ENCODE peak calls at places on chromosome 19, in six cellular contexts. X is prostate gland, P is endothelial cell of umbilical vein, K is transverse colon, G is lower leg skin, O is stomach. I is an unnamed sample.

GRCh38 chr19:18479964-18480723 is 41.7 kb downstream of the ELL start:
- DNase-seq in P (peak; percentile 33), X (no peak), G (peak; percentile 96), O (peak; percentile 49), K (peak; percentile 68), I (peak; percentile 83)

GRCh38 chr19:677201-677600 is 1.0 kb downstream of the FSTL3 start:
- DNase-seq in O (peak; percentile 43), X (no peak), K (peak; percentile 63), G (peak; percentile 96), P (peak; percentile 51), I (peak; percentile 94)

GRCh38 chr19:47232422-47233211 is 1.6 kb upstream of the BBC3 start:
- DNase-seq in X (peak; percentile 65), P (peak; percentile 86), K (peak; percentile 46), G (no peak), O (no peak), I (peak; percentile 62)

GRCh38 chr19:15631817-15632216 is 8.9 kb upstream of the CYP4F3 start:
- DNase-seq in K (peak; percentile 26), X (no peak), P (no peak), O (no peak), G (no peak), I (peak; percentile 22)

GRCh38 chr19:46125447-46125846 is 959 bp upstream of the IGFL3 start:
- DNase-seq in O (no peak), K (no peak), G (no peak), X (no peak), P (no peak), I (no peak)

GRCh38 chr19:35887197-35887596 is 13.1 kb downstream of the NFKBID start:
- DNase-seq in G (no peak), O (no peak), P (no peak), K (no peak), X (no peak), I (no peak)

GRCh38 chr19:51473009-51473707 is 5.2 kb upstream of the CEACAM18 start:
- DNase-seq in G (peak; percentile 94), O (peak; percentile 86), X (peak; percentile 75), K (peak; percentile 78), P (peak; percentile 61), I (peak; percentile 91)

GRCh38 chr19:3950871-3951861 is 18.3 kb downstream of the NMRK2 start:
- DNase-seq in P (no peak), G (no peak), K (no peak), X (no peak), O (no peak), I (no peak)

GRCh38 chr19:39372047-39372802 is 18.7 kb downstream of the PAF1 start:
- DNase-seq in K (peak; percentile 57), P (peak; percentile 75), G (peak; percentile 95), X (peak; percentile 70), O (peak; percentile 52), I (peak; percentile 77)

GRCh38 chr19:54388001-54388802 is 23.5 kb upstream of the LAIR1 start:
- DNase-seq in P (peak; percentile 26), G (no peak), K (peak; percentile 27), O (no peak), X (no peak), I (no peak)

GRCh38 chr19:18865973-18866799 is 29.8 kb downstream of the CERS1 start:
- DNase-seq in X (peak; percentile 46), O (peak; percentile 67), P (peak; percentile 60), G (no peak), K (peak; percentile 62), I (peak; percentile 64)

GRCh38 chr19:8938576-8938975 is 71.6 kb downstream of the MUC16 start:
- DNase-seq in O (no peak), X (no peak), G (peak; percentile 46), P (no peak), K (no peak), I (no peak)

GRCh38 chr19:53874384-53874995 is 6.8 kb downstream of the MYADM start:
- DNase-seq in P (no peak), O (no peak), X (no peak), G (no peak), K (no peak), I (no peak)

GRCh38 chr19:48481191-48481500 is 12.0 kb downstream of the CYTH2 start:
- DNase-seq in K (no peak), P (no peak), G (no peak), X (no peak), O (no peak), I (no peak)

GRCh38 chr19:48479686-48480085 is 10.5 kb downstream of the CYTH2 start:
- DNase-seq in O (no peak), P (no peak), G (no peak), X (no peak), K (no peak), I (no peak)

GRCh38 chr19:48481846-48482639 is 12.9 kb downstream of the CYTH2 start:
- DNase-seq in K (no peak), O (no peak), X (no peak), P (no peak), G (no peak), I (no peak)

GRCh38 chr19:48480151-48480475 is 10.9 kb downstream of the CYTH2 start:
- DNase-seq in O (peak; percentile 49), K (peak; percentile 57), G (peak; percentile 95), P (peak; percentile 35), X (peak; percentile 68), I (peak; percentile 32)

DNA sequence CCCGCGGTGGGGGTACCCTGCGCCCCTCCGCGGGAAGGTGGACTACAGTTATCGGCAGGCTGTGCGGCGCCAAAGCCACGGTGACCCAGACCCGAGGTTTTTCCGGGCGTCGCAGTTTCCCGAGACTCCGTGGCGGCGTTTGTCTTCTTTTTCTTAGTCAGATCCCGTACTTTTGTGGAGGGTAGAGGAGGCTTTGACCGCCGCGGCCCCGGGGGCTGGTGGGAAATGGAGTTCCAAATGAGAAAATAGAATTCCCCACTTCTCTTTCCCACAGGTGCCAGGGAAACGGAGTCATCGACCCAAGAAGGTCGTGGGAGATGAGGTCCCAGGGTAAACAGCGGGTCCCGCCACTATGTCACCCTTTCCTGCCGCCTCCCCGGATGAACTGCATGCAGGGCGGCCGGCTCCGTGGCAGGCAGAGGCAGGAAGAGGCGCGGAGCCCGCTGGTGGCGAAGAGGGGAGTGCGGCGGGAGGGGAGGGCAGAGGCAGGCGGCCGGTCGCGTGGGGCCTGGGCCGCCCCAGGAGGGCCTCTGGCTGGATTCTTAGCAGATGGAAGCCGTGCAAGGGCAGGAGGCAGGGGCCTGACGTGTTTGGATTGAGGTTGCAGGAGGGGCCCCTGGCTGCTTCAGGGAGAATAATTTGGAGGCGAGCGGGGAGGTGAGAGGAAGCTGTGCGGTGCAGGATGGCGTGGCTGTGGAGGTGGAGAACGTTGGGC is 11.5 kb downstream of the CYTH2 start:
- DNase-seq in G (peak; percentile 92), K (peak; percentile 55), X (no peak), O (no peak), P (peak; percentile 52), I (no peak)
- TF ChIP-seq POLR2A in G (no peak), K (peak; percentile 37), X (peak; percentile 29), O (no peak), P (peak; percentile 14), I (no peak)

GRCh38 chr19:12983561-12984142 is 11.6 kb upstream of the NFIX start:
- DNase-seq in G (no peak), X (peak; percentile 78), O (peak; percentile 86), P (peak; percentile 83), K (peak; percentile 85), I (peak; percentile 83)
- TF ChIP-seq POLR2A in G (no peak), X (peak; percentile 24), O (no peak), P (no peak), K (no peak), I (no peak)

DNA sequence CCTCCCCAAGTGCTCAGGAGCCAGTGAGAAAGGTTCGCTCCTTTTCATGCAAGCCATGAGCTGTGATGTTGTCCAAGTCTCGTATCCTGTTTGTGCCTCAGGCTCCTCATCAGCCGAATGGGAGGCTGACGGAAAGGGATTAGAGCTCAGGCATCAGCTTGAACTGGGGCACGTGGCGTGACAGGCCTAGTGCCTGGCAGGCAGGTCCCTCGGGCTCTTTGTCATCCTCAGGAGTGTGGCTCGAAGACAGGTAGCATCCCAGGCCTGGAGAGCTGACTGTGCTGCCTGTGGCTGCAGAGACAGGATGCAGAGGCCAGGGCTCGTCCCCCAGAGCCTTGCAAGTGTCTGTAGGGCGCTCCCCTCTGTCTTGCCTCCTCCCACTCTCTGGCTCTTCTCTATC is 38.5 kb downstream of the DNM2 start:
- DNase-seq in K (no peak), P (no peak), G (no peak), X (no peak), O (no peak), I (no peak)
- TF ChIP-seq POLR2A in K (no peak), P (no peak), G (no peak), X (no peak), O (no peak), I (no peak)

GRCh38 chr19:2108251-2109016 is 11.7 kb downstream of the IZUMO4 start:
- DNase-seq in P (no peak), O (no peak), K (no peak), G (no peak), X (no peak), I (no peak)
- TF ChIP-seq POLR2A in P (no peak), O (no peak), K (no peak), G (no peak), X (no peak), I (no peak)

I was measured in adrenal gland.